ENCODE peak calls at places on chromosomes 13 and 19, in nine cellular contexts. B, G, W, Z, N, K, R, M and Y are unnamed samples.

GRCh38 chr19:37654118-37654517 is 1.1 kb downstream of the ZFP30 start:
- DNase-seq in B (no peak), G (peak), W (no peak), Z (no peak), N (no peak), K (no peak), R (no peak), M (peak), Y (no peak)

GRCh38 chr13:52158629-52159158 is 703 bp downstream of the NEK3 start:
- DNase-seq in B (no peak), G (peak), W (no peak), Z (peak), N (no peak), K (no peak), R (peak), M (no peak), Y (peak)

GRCh38 chr13:43221611-43222010 is 198.2 kb downstream of the DNAJC15 start:
- DNase-seq in B (no peak), G (no peak), W (no peak), Z (no peak), N (no peak), K (no peak), R (no peak), M (no peak), Y (no peak)

GRCh38 chr13:19050901-19051300 is 130.7 kb downstream of the TUBA3C start:
- DNase-seq in B (no peak), G (no peak), W (no peak), Z (no peak), N (no peak), K (no peak), R (no peak), M (no peak), Y (no peak)

GRCh38 chr19:3458595-3459284 is 21.6 kb downstream of the SMIM24 start:
- DNase-seq in B (no peak), G (peak), W (no peak), Z (peak), N (no peak), K (no peak), R (no peak), M (no peak), Y (no peak)

GRCh38 chr19:9531933-9532332 is 6.5 kb downstream of the ZNF426 start:
- DNase-seq in B (no peak), G (no peak), W (no peak), Z (no peak), N (peak), K (no peak), R (no peak), M (no peak), Y (no peak)

GRCh38 chr19:14632286-14632685 is 42.4 kb downstream of the ADGRE3 start:
- DNase-seq in B (no peak), G (peak), W (no peak), Z (peak), N (no peak), K (no peak), R (no peak), M (peak), Y (no peak)

GRCh38 chr19:2014081-2014693 is 1.3 kb downstream of the BTBD2 start:
- DNase-seq in B (no peak), G (no peak), W (no peak), Z (no peak), N (no peak), K (no peak), R (no peak), M (peak), Y (no peak)

GRCh38 chr19:42567567-42567966 is 27.2 kb downstream of the CEACAM8 start:
- DNase-seq in B (no peak), G (no peak), W (no peak), Z (no peak), N (no peak), K (no peak), R (no peak), M (no peak), Y (no peak)

GRCh38 chr13:110610955-110611595 is 4.3 kb upstream of the NAXD start:
- DNase-seq in B (no peak), G (no peak), W (no peak), Z (no peak), N (peak), K (no peak), R (no peak), M (no peak), Y (no peak)

GRCh38 chr19:20313894-20314293 is 146.9 kb downstream of the ZNF486 start:
- DNase-seq in B (no peak), G (no peak), W (no peak), Z (peak), N (no peak), K (no peak), R (no peak), M (no peak), Y (no peak)

GRCh38 chr19:41699231-41699967 is 9.0 kb upstream of the CEACAM5 start:
- DNase-seq in B (no peak), G (no peak), W (no peak), Z (no peak), N (no peak), K (no peak), R (no peak), M (no peak), Y (peak)

GRCh38 chr19:29783627-29784190 is 28.1 kb upstream of the CCNE1 start:
- DNase-seq in B (no peak), G (no peak), W (no peak), Z (no peak), N (no peak), K (no peak), R (no peak), M (no peak), Y (no peak)

GRCh38 chr19:38649305-38650179 is 2.1 kb downstream of the ACTN4 start:
- DNase-seq in B (peak), G (no peak), W (no peak), Z (no peak), N (peak), K (no peak), R (no peak), M (no peak), Y (no peak)

GRCh38 chr13:106426909-106427308 is 108.6 kb downstream of the EFNB2 start:
- DNase-seq in B (no peak), G (no peak), W (no peak), Z (no peak), N (no peak), K (no peak), R (no peak), M (no peak), Y (no peak)

GRCh38 chr19:16070366-16070990 is 5.8 kb upstream of the TPM4 start:
- DNase-seq in B (peak), G (no peak), W (peak), Z (no peak), N (no peak), K (peak), R (peak), M (peak), Y (peak)

GRCh38 chr19:58317481-58318072 is 9.2 kb upstream of the ZSCAN22 start:
- DNase-seq in B (no peak), G (peak), W (no peak), Z (peak), N (peak), K (no peak), R (no peak), M (no peak), Y (no peak)

GRCh38 chr13:99218969-99219368 is 18.3 kb downstream of the UBAC2 start:
- DNase-seq in B (no peak), G (no peak), W (peak), Z (no peak), N (no peak), K (no peak), R (no peak), M (no peak), Y (peak)

GRCh38 chr19:2315818-2316353 is 7.9 kb upstream of the LINGO3 start:
- DNase-seq in B (no peak), G (peak), W (no peak), Z (peak), N (peak), K (no peak), R (peak), M (no peak), Y (no peak)

GRCh38 chr19:944171-944567 is 18.3 kb downstream of the ARID3A start:
- DNase-seq in B (no peak), G (no peak), W (no peak), Z (no peak), N (no peak), K (no peak), R (no peak), M (no peak), Y (no peak)

GRCh38 chr19:46718157-46718933 is 1.4 kb upstream of the PRKD2 start:
- DNase-seq in B (no peak), G (peak), W (peak), Z (peak), N (no peak), K (peak), R (no peak), M (peak), Y (peak)

GRCh38 chr19:21765151-21765550 is 2.2 kb downstream of the ZNF100 start:
- DNase-seq in B (no peak), G (no peak), W (no peak), Z (peak), N (no peak), K (no peak), R (no peak), M (no peak), Y (no peak)

GRCh38 chr13:100089633-100090032 is 740 bp downstream of the PCCA start:
- DNase-seq in B (no peak), G (peak), W (no peak), Z (no peak), N (no peak), K (no peak), R (no peak), M (no peak), Y (no peak)

GRCh38 chr19:10505583-10506229 is 2.5 kb upstream of the KEAP1 start:
- DNase-seq in B (peak), G (peak), W (peak), Z (peak), N (peak), K (peak), R (peak), M (peak), Y (peak)

GRCh38 chr13:112177889-112178288 is 110.9 kb downstream of the SOX1 start:
- DNase-seq in B (no peak), G (no peak), W (no peak), Z (no peak), N (no peak), K (no peak), R (no peak), M (no peak), Y (no peak)

GRCh38 chr13:58960909-58961308 is 1202.8 kb downstream of the DIAPH3 start:
- DNase-seq in B (no peak), G (peak), W (no peak), Z (peak), N (no peak), K (no peak), R (no peak), M (no peak), Y (no peak)

GRCh38 chr13:55160911-55161310 is 1979.8 kb upstream of the PRR20A start:
- DNase-seq in B (no peak), G (no peak), W (no peak), Z (no peak), N (no peak), K (no peak), R (no peak), M (no peak), Y (no peak)

GRCh38 chr19:35444735-35445134 is 3.3 kb upstream of the FFAR2 start:
- DNase-seq in B (no peak), G (no peak), W (no peak), Z (no peak), N (no peak), K (no peak), R (no peak), M (no peak), Y (no peak)

GRCh38 chr19:38617283-38617763 is 430 bp downstream of the MAP4K1 start:
- DNase-seq in B (no peak), G (no peak), W (no peak), Z (no peak), N (no peak), K (peak), R (no peak), M (peak), Y (no peak)

GRCh38 chr13:26941345-26942174 is 181.0 kb upstream of the GPR12 start:
- DNase-seq in B (no peak), G (peak), W (no peak), Z (no peak), N (peak), K (no peak), R (no peak), M (no peak), Y (no peak)

GRCh38 chr13:105506463-105506862 is 1029.0 kb downstream of the EFNB2 start:
- DNase-seq in B (no peak), G (no peak), W (no peak), Z (no peak), N (no peak), K (no peak), R (no peak), M (no peak), Y (no peak)

GRCh38 chr13:59269476-59269875 is 894.3 kb downstream of the DIAPH3 start:
- DNase-seq in B (no peak), G (peak), W (no peak), Z (peak), N (peak), K (no peak), R (no peak), M (no peak), Y (no peak)

GRCh38 chr19:3683405-3683865 is 16.8 kb downstream of the PIP5K1C start:
- DNase-seq in B (no peak), G (peak), W (no peak), Z (peak), N (no peak), K (no peak), R (no peak), M (no peak), Y (no peak)